ENCODE peak calls at places on chromosome 17, in five cellular contexts. T is iPS DF 6.9, K is gastrocnemius medialis, X is hepatocyte, Y is left ventricle myocardium inferior. R is an unnamed sample. For H3K27me3 and H3K4me1, the result is how much of the 10 kb centered on the place peaks cover.

GRCh38 chr17:73232587-73233373 is 28.9 kb downstream of the CPSF4L start:
- DNase-seq in Y (no peak), X (peak), K (peak), T (no peak), R (peak)

GRCh38 chr17:55764610-55765009 is 13.8 kb downstream of the PCTP start:
- DNase-seq in K (no peak), X (no peak), T (no peak), Y (no peak), R (no peak)

GRCh38 chr17:58330997-58331814 is 2.6 kb upstream of the TSPOAP1 start:
- DNase-seq in X (no peak), Y (peak), K (no peak), T (no peak), R (peak)

GRCh38 chr17:65785109-65785508 is 223.7 kb upstream of the AXIN2 start:
- DNase-seq in T (no peak), K (no peak), Y (no peak), X (peak), R (no peak)

GRCh38 chr17:59538195-59538909 is 27.1 kb upstream of the DHX40 start:
- DNase-seq in Y (no peak), T (no peak), K (no peak), X (no peak), R (no peak)

GRCh38 chr17:48439875-48440505 is 10.0 kb upstream of the SKAP1 start:
- DNase-seq in Y (no peak), X (no peak), T (no peak), K (no peak), R (peak)

GRCh38 chr17:13030459-13031305 is 12.9 kb upstream of the ELAC2 start:
- DNase-seq in K (no peak), T (no peak), X (peak), Y (no peak), R (no peak)

GRCh38 chr17:67211742-67212141 is 33.3 kb downstream of the HELZ start:
- DNase-seq in Y (no peak), K (no peak), X (no peak), T (no peak), R (no peak)

GRCh38 chr17:51257150-51258081 is 2.4 kb downstream of the MBTD1 start:
- DNase-seq in K (no peak), X (no peak), Y (no peak), T (no peak), R (no peak)

GRCh38 chr17:77304051-77304745 is 163.4 kb downstream of the SEC14L1 start:
- DNase-seq in T (no peak), X (no peak), Y (no peak), K (no peak), R (no peak)

GRCh38 chr17:30376621-30377452 is 1.9 kb upstream of the CPD start:
- DNase-seq in T (no peak), K (no peak), Y (peak), X (peak), R (no peak)

GRCh38 chr17:9473716-9474115 is 101.9 kb downstream of the STX8 start:
- DNase-seq in X (no peak), T (no peak), K (no peak), Y (no peak), R (no peak)

GRCh38 chr17:57651451-57651850 is 93.6 kb downstream of the CCDC182 start:
- DNase-seq in T (no peak), X (no peak), Y (no peak), K (no peak), R (no peak)

GRCh38 chr17:66172706-66173223 is 19.2 kb downstream of the CEP112 start:
- DNase-seq in Y (no peak), K (no peak), X (no peak), T (no peak), R (no peak)

GRCh38 chr17:72404872-72405271 is 284.1 kb downstream of the SOX9 start:
- DNase-seq in X (no peak), T (no peak), K (no peak), Y (no peak), R (no peak)

GRCh38 chr17:43578699-43579569 is 32.8 kb upstream of the ETV4 start:
- DNase-seq in X (peak), K (no peak), T (no peak), Y (no peak), R (no peak)

GRCh38 chr17:37067555-37068111 is 118.9 kb downstream of the AATF start:
- DNase-seq in Y (peak), T (no peak), K (peak), X (peak), R (peak)

GRCh38 chr17:36094746-36095145 is 4.8 kb upstream of the CCL3 start:
- DNase-seq in Y (no peak), X (no peak), K (no peak), T (no peak), R (no peak)

GRCh38 chr17:3963214-3964201 is 729 bp downstream of the ATP2A3 start:
- DNase-seq in Y (no peak), X (no peak), T (no peak), K (no peak), R (peak)

GRCh38 chr17:5282639-5283217 is 644 bp downstream of the RABEP1 start:
- DNase-seq in T (no peak), Y (peak), X (no peak), K (no peak), R (no peak)

GRCh38 chr17:37743875-37744632 is 805 bp downstream of the HNF1B start:
- DNase-seq in X (peak), T (no peak), K (no peak), Y (no peak), R (peak)

GRCh38 chr17:5978496-5978895 is 91.7 kb upstream of the WSCD1 start:
- DNase-seq in T (no peak), X (no peak), K (no peak), Y (no peak), R (no peak)

GRCh38 chr17:18851206-18851605 is 6.7 kb upstream of the PRPSAP2 start:
- DNase-seq in Y (no peak), X (no peak), T (no peak), K (no peak), R (peak)

GRCh38 chr17:58688521-58688920 is 3.3 kb downstream of the TEX14 start:
- DNase-seq in X (no peak), K (no peak), Y (no peak), T (no peak), R (no peak)

GRCh38 chr17:60586288-60586974 is 13.6 kb upstream of the PPM1D start:
- DNase-seq in X (peak), K (no peak), T (no peak), Y (no peak), R (no peak)

GRCh38 chr17:13736915-13737314 is 135.2 kb upstream of the HS3ST3A1 start:
- DNase-seq in Y (no peak), X (no peak), K (no peak), T (no peak), R (no peak)

GRCh38 chr17:51703364-51704341 is 443.3 kb downstream of the UTP18 start:
- DNase-seq in X (no peak), Y (peak), T (no peak), K (no peak), R (peak)

GRCh38 chr17:12282056-12282455 is 261.4 kb downstream of the MAP2K4 start:
- DNase-seq in Y (no peak), K (no peak), X (no peak), T (no peak), R (no peak)

GRCh38 chr17:40453881-40454630 is 10.8 kb downstream of the IGFBP4 start:
- DNase-seq in T (no peak), X (no peak), K (no peak), Y (no peak), R (no peak)
- H3K27ac ChIP-seq in T (no peak), X (no peak), K (no peak), Y (peak), R (peak)

GRCh38 chr17:80502578-80502877 is 26.1 kb upstream of the NPTX1 start:
- DNase-seq in Y (no peak), K (no peak), X (no peak), T (no peak), R (no peak)

GRCh38 chr17:80501739-80502577 is 25.6 kb upstream of the NPTX1 start:
- DNase-seq in Y (no peak), T (no peak), X (no peak), K (no peak), R (no peak)

GRCh38 chr17:80504671-80505413 is 28.4 kb upstream of the NPTX1 start:
- DNase-seq in K (no peak), T (no peak), X (no peak), Y (no peak), R (no peak)

GRCh38 chr17:80503031-80503430 is 26.6 kb upstream of the NPTX1 start:
- DNase-seq in K (no peak), T (no peak), Y (no peak), X (no peak), R (no peak)

DNA sequence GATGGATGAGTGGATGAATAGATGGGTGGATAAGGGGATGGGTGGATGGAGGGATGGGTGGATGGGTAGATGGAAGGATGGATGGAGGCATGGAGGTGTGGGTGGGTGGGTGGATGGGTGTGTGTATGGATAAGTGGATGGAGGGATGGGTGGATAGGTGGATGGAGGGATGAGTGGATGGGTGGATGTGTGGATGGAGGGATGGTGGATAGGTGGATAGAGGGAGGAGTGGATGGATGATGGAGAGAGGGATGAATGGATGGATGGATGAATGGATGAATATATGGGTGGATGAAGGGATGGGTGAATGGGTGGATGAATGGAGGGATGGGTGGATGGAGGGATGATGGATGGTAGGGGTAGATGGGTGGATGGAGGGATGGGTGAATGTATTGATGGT is 27.5 kb upstream of the NPTX1 start:
- DNase-seq in X (no peak), Y (no peak), K (no peak), T (no peak), R (no peak)
- H3K27me3 ChIP-seq in X (under half), Y (half or more), K (under half), T (under half), R (half or more)

GRCh38 chr17:64070213-64070612 is 49.8 kb upstream of the ICAM2 start:
- DNase-seq in X (no peak), K (no peak), T (no peak), Y (no peak), R (no peak)

GRCh38 chr17:64067642-64068041 is 47.2 kb upstream of the ICAM2 start:
- DNase-seq in X (no peak), K (no peak), Y (no peak), T (no peak), R (no peak)

GRCh38 chr17:64073771-64074703 is 53.6 kb upstream of the ICAM2 start:
- DNase-seq in T (no peak), Y (no peak), X (no peak), K (no peak), R (no peak)

GRCh38 chr17:64069143-64069542 is 48.7 kb upstream of the ICAM2 start:
- DNase-seq in T (no peak), Y (no peak), X (no peak), K (no peak), R (no peak)

DNA sequence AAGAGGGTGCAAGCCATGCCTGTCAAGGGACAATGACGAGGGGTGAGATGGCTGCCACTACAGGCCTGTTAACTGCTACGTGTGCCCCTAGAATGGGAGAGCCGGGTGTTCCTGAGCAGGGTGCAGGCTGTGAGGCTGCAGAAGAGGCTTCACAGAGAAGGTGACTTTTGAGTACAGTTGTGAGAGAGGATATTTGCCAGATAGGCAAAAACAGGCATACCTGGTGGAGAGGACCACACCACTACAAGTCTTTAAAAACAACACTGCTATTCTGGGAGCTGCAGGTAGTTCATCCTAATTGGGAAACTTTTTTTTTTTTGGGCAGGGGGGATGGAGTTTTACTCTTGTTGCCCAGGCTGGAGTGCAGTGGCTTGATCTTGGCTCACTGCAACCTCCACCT is 50.7 kb upstream of the ICAM2 start:
- DNase-seq in T (no peak), Y (no peak), X (no peak), K (no peak), R (no peak)
- H3K4me1 ChIP-seq in T (under half), Y (under half), X (under half), K (under half), R (under half)

DNA sequence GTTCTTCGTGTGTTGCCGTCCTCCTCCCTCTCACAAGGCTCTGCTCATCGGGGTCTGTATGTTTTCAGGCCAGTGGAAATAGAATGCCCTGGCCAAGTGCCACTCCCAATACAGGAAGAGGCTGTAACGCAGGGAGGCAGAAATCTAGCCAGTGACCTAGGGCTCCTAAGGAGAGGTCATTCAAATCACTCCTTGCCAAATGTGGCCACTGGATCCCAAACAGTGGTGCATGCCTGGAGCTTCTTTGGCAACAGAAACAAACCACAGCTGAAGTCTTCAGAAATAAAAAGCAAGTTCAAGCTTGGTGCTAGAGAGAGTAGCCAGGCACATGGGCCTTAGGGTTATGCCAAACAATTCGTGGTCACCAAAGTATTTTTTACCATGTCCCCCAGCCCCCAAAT is 66.1 kb downstream of the SMG6 start:
- DNase-seq in T (no peak), K (peak), Y (peak), X (no peak), R (no peak)
- H3K27ac ChIP-seq in T (no peak), K (peak), Y (peak), X (no peak), R (peak)

DNA sequence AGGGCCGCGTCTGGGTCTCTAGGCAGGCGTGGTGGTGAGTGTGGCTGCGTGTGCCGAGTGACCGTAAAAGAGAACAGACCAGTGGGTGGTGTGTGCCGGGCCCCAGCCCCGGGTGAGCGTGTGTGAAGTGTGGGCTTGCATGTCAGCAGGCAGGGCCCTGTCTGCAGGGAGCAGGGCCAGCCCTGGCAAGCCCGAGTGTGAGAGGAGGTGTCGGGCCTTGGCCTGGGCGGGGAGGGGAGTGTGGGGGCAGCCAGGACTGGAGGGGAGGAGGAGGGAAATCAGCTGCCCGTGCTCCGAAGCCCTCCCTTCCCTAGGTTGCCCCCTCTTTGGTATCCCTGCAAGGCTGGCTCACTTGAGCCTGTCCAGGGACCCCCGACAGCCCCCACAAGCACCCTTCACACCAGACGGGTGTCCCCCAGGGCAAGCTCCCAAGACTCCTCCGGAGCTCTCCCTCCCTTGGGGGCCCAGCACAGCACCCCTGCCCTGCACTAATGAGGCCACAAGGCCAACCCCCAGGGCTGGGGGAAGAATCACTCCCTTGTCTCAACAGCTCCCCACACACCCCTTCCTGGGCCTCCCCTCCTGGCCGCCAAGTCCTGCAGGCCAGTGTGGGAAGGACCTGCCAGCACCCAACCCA is 1.9 kb downstream of the USH1G start:
- DNase-seq in Y (no peak), K (no peak), T (no peak), X (peak), R (no peak)
- H3K27me3 ChIP-seq in Y (half or more), K (under half), T (under half), X (under half), R (half or more)

GRCh38 chr17:17836818-17837379 is at the start of gene SREBF1:
- DNase-seq in K (peak), X (peak), Y (peak), T (no peak), R (peak)
- H3K4me1 ChIP-seq in K (half or more), X (half or more), Y (half or more), T (under half), R (half or more)